ENCODE peak calls at places on chromosomes 13 and 19, in seven cellular contexts. R is body of pancreas, N is suprapubic skin, X is IMR-90, A is ovary, V is heart left ventricle, Q is uterus. B is an unnamed sample. For H3K27me3, the result is how much of the 10 kb centered on the place peaks cover.

GRCh38 chr19:23971598-23971997 is 56.9 kb downstream of the ZNF726 start:
- DNase-seq in N (no peak), R (no peak), V (no peak), A (no peak), X (no peak), Q (no peak), B (no peak)

GRCh38 chr13:45242070-45242469 is 41.2 kb upstream of the KCTD4 start:
- DNase-seq in Q (no peak), X (peak), N (no peak), V (no peak), A (no peak), R (peak), B (peak)

GRCh38 chr13:47215741-47216140 is 318.9 kb upstream of the HTR2A start:
- DNase-seq in A (no peak), N (no peak), Q (no peak), X (peak), V (no peak), R (no peak), B (no peak)

GRCh38 chr19:51810228-51810627 is 15.3 kb downstream of the FPR3 start:
- DNase-seq in N (no peak), Q (no peak), X (no peak), R (no peak), V (no peak), A (no peak), B (no peak)

GRCh38 chr13:31774186-31774585 is 34.9 kb downstream of the RXFP2 start:
- DNase-seq in Q (no peak), V (no peak), N (no peak), A (no peak), X (peak), R (no peak), B (no peak)

GRCh38 chr19:35843676-35844481 is 8.4 kb downstream of the NPHS1 start:
- DNase-seq in N (no peak), A (no peak), R (peak), X (no peak), Q (no peak), V (no peak), B (peak)

GRCh38 chr13:74891610-74892009 is 590.4 kb downstream of the TBC1D4 start:
- DNase-seq in Q (no peak), V (no peak), X (peak), N (no peak), R (no peak), A (no peak), B (no peak)

GRCh38 chr19:44051654-44052402 is at the start of gene ZNF223:
- DNase-seq in N (peak), V (peak), Q (peak), R (peak), A (peak), X (peak), B (peak)

GRCh38 chr19:42132851-42133528 is 744 bp upstream of the POU2F2 start:
- DNase-seq in Q (peak), V (peak), N (no peak), X (no peak), R (peak), A (peak), B (peak)

GRCh38 chr19:34364462-34364829 is 550 bp upstream of the GPI start:
- DNase-seq in X (no peak), Q (no peak), N (no peak), A (no peak), R (no peak), V (no peak), B (no peak)

GRCh38 chr13:98315466-98315865 is 138.4 kb upstream of the RNF113B start:
- DNase-seq in X (peak), V (no peak), Q (no peak), R (no peak), A (no peak), N (no peak), B (peak)

GRCh38 chr13:113916330-113916815 is 52.5 kb upstream of the GAS6 start:
- DNase-seq in A (no peak), V (no peak), X (peak), R (no peak), Q (no peak), N (peak), B (no peak)

GRCh38 chr19:35879770-35880317 is 11.5 kb downstream of the APLP1 start:
- DNase-seq in N (peak), X (peak), R (peak), V (peak), Q (peak), A (peak), B (peak)

GRCh38 chr19:16654621-16655020 is 5.3 kb downstream of the SMIM7 start:
- DNase-seq in Q (no peak), N (no peak), V (no peak), A (no peak), R (no peak), X (no peak), B (no peak)

GRCh38 chr13:21528616-21529015 is 69.5 kb upstream of the ZDHHC20 start:
- DNase-seq in Q (no peak), N (no peak), A (no peak), V (no peak), R (no peak), X (peak), B (no peak)

GRCh38 chr13:22927008-22927393 is 253.8 kb upstream of the SGCG start:
- DNase-seq in N (no peak), Q (no peak), X (no peak), R (no peak), V (no peak), A (no peak), B (no peak)

GRCh38 chr13:60134376-60134775 is 29.4 kb downstream of the DIAPH3 start:
- DNase-seq in Q (no peak), A (no peak), N (no peak), V (no peak), X (no peak), R (no peak), B (no peak)

GRCh38 chr19:32580901-32581703 is at the start of gene PDCD5:
- DNase-seq in A (peak), Q (peak), V (peak), R (peak), X (peak), N (peak), B (peak)
- TF ChIP-seq POLR2A in A (peak), Q (peak), V (peak), R (peak), X (peak), N (no peak), B (peak)

GRCh38 chr19:39080431-39080830 is 3.7 kb upstream of the ACP7 start:
- DNase-seq in Q (no peak), N (no peak), V (no peak), R (no peak), A (no peak), X (no peak), B (no peak)
- H3K27me3 ChIP-seq in Q (under half), N (under half), V (half or more), R (under half), A (under half), X (under half), B (under half)

GRCh38 chr19:6465663-6466062 is 1.6 kb downstream of the CRB3 start:
- DNase-seq in R (no peak), X (no peak), V (no peak), N (no peak), A (no peak), Q (no peak), B (no peak)
- TF ChIP-seq POLR2A in R (no peak), X (no peak), V (no peak), N (no peak), A (no peak), Q (no peak), B (no peak)

GRCh38 chr19:29395712-29396414 is 129.9 kb upstream of the VSTM2B start:
- DNase-seq in A (no peak), X (no peak), Q (no peak), V (no peak), R (no peak), N (no peak), B (no peak)

GRCh38 chr19:29400917-29401711 is 124.7 kb upstream of the VSTM2B start:
- DNase-seq in X (no peak), N (no peak), Q (no peak), R (no peak), V (no peak), A (no peak), B (no peak)

GRCh38 chr19:29393915-29394460 is 131.8 kb upstream of the VSTM2B start:
- DNase-seq in R (no peak), Q (no peak), X (no peak), V (no peak), N (no peak), A (no peak), B (no peak)

GRCh38 chr19:29397748-29398147 is 128.0 kb upstream of the VSTM2B start:
- DNase-seq in X (no peak), Q (no peak), A (no peak), V (no peak), N (no peak), R (no peak), B (no peak)

GRCh38 chr19:29396925-29397324 is 128.9 kb upstream of the VSTM2B start:
- DNase-seq in A (no peak), V (no peak), Q (no peak), X (no peak), N (no peak), R (no peak), B (no peak)
- H3K27me3 ChIP-seq in A (under half), V (under half), Q (under half), X (under half), N (under half), R (under half), B (under half)

GRCh38 chr19:4763021-4763420 is 28.5 kb upstream of the FEM1A start:
- DNase-seq in N (no peak), R (no peak), X (no peak), V (no peak), Q (no peak), A (no peak), B (no peak)
- TF ChIP-seq POLR2A in N (no peak), R (no peak), X (no peak), V (no peak), Q (no peak), A (no peak), B (no peak)

DNA sequence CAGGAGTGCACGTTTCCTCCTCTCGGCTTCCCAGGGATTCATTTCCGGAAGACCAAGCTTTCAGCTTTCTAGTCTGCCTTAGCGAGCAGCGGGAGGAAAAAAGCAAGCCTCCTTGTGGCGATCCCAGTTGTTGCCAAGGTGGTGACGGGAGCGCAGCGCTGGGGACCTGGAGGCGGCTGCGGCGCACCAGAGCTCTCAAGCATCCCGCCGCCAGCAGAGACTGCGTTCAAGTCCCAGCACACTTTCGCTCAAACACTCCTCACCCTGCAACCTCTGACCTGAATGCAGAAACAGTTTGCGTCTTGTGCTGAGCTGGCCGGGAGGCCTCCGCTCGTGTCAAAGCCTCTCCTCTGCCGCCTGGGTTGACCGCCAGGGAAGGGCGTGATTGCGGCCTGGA is 4.9 kb downstream of the GSX1 start:
- DNase-seq in V (no peak), R (peak), Q (no peak), A (no peak), X (peak), N (peak), B (no peak)
- H3K27me3 ChIP-seq in V (half or more), R (under half), Q (half or more), A (under half), X (half or more), N (half or more), B (under half)

GRCh38 chr19:48513289-48514122 is 1.9 kb upstream of the LMTK3 start:
- DNase-seq in N (no peak), X (peak), V (peak), Q (no peak), R (peak), A (peak), B (peak)
- TF ChIP-seq POLR2A in N (no peak), X (no peak), V (no peak), Q (no peak), R (no peak), A (no peak), B (no peak)

GRCh38 chr19:19227217-19227616 is 15.5 kb downstream of the NCAN start:
- DNase-seq in R (no peak), V (no peak), N (no peak), A (no peak), X (no peak), Q (no peak), B (no peak)
- H3K27me3 ChIP-seq in R (under half), V (half or more), N (half or more), A (under half), X (under half), Q (under half), B (under half)

GRCh38 chr13:111319521-111319920 is 921 bp upstream of the TEX29 start:
- DNase-seq in Q (no peak), R (no peak), V (no peak), N (no peak), X (no peak), A (no peak), B (no peak)

GRCh38 chr13:111322001-111322915 is 1.8 kb downstream of the TEX29 start:
- DNase-seq in N (no peak), Q (no peak), V (no peak), R (no peak), X (no peak), A (no peak), B (no peak)

GRCh38 chr13:111317571-111318360 is 2.7 kb upstream of the TEX29 start:
- DNase-seq in N (no peak), R (no peak), V (no peak), X (no peak), A (no peak), Q (no peak), B (no peak)

GRCh38 chr13:111318396-111318795 is 2.0 kb upstream of the TEX29 start:
- DNase-seq in V (no peak), N (no peak), Q (no peak), X (peak), A (no peak), R (no peak), B (no peak)

GRCh38 chr13:111319998-111320911 is at the start of gene TEX29:
- DNase-seq in A (no peak), R (no peak), Q (no peak), X (no peak), N (no peak), V (no peak), B (no peak)
- TF ChIP-seq POLR2A in A (no peak), R (no peak), Q (no peak), X (no peak), N (no peak), V (no peak), B (no peak)

GRCh38 chr13:52850396-52851152 is 2.1 kb upstream of the PCDH8 start:
- DNase-seq in R (peak), Q (peak), N (no peak), A (peak), V (peak), X (peak), B (peak)
- H3K27me3 ChIP-seq in R (under half), Q (under half), N (half or more), A (under half), V (half or more), X (under half), B (under half)

B was measured in thyroid gland.